ENCODE peak calls at places on chromosomes 13 and 19, in five cellular contexts. One of them, this sample, is unnamed.

GRCh38 chr13:39876258-39876657 is 220.8 kb downstream of the COG6 start:
- DNase-seq in KBM-7: no peak
- DNase-seq in right lobe of liver: no peak
- DNase-seq in GM20000: no peak
- DNase-seq in substantia nigra: no peak
- DNase-seq in this sample: no peak

GRCh38 chr19:892243-892996 is 567 bp downstream of the MED16 start:
- DNase-seq in right lobe of liver: no peak
- DNase-seq in substantia nigra: no peak
- DNase-seq in GM20000: peak
- DNase-seq in KBM-7: no peak
- DNase-seq in this sample: no peak

GRCh38 chr19:17915940-17916593 is 16.7 kb upstream of the CCDC124 start:
- DNase-seq in KBM-7: no peak
- DNase-seq in right lobe of liver: no peak
- DNase-seq in GM20000: no peak
- DNase-seq in substantia nigra: no peak
- DNase-seq in this sample: no peak

GRCh38 chr19:30131722-30132291 is 189.8 kb downstream of the URI1 start:
- DNase-seq in substantia nigra: no peak
- DNase-seq in right lobe of liver: no peak
- DNase-seq in KBM-7: no peak
- DNase-seq in GM20000: no peak
- DNase-seq in this sample: no peak

GRCh38 chr19:16470911-16471811 is 609 bp downstream of the EPS15L1 start:
- DNase-seq in substantia nigra: peak
- DNase-seq in right lobe of liver: peak
- DNase-seq in KBM-7: no peak
- DNase-seq in GM20000: peak
- DNase-seq in this sample: peak

GRCh38 chr13:57739089-57739488 is 107.5 kb downstream of the PCDH17 start:
- DNase-seq in GM20000: no peak
- DNase-seq in right lobe of liver: no peak
- DNase-seq in KBM-7: no peak
- DNase-seq in substantia nigra: no peak
- DNase-seq in this sample: no peak

GRCh38 chr19:8311461-8312260 is 3.5 kb upstream of the CD320 start:
- DNase-seq in KBM-7: no peak
- DNase-seq in GM20000: no peak
- DNase-seq in right lobe of liver: peak
- DNase-seq in substantia nigra: no peak
- DNase-seq in this sample: no peak

GRCh38 chr13:93775027-93775426 is 548.4 kb downstream of the GPC6 start:
- DNase-seq in substantia nigra: no peak
- DNase-seq in right lobe of liver: no peak
- DNase-seq in GM20000: no peak
- DNase-seq in KBM-7: no peak
- DNase-seq in this sample: no peak

GRCh38 chr19:13984186-13984585 is 21.9 kb downstream of the RFX1 start:
- DNase-seq in right lobe of liver: no peak
- DNase-seq in GM20000: no peak
- DNase-seq in KBM-7: no peak
- DNase-seq in substantia nigra: no peak
- DNase-seq in this sample: no peak

GRCh38 chr19:40139533-40140287 is 49.0 kb upstream of the ZNF780A start:
- DNase-seq in KBM-7: peak
- DNase-seq in GM20000: peak
- DNase-seq in substantia nigra: no peak
- DNase-seq in right lobe of liver: no peak
- DNase-seq in this sample: no peak

GRCh38 chr13:105446197-105446596 is 1089.3 kb downstream of the EFNB2 start:
- DNase-seq in right lobe of liver: no peak
- DNase-seq in GM20000: no peak
- DNase-seq in KBM-7: no peak
- DNase-seq in substantia nigra: no peak
- DNase-seq in this sample: no peak

GRCh38 chr13:30111810-30112209 is 195.5 kb downstream of the KATNAL1 start:
- DNase-seq in right lobe of liver: no peak
- DNase-seq in KBM-7: peak
- DNase-seq in GM20000: peak
- DNase-seq in substantia nigra: no peak
- DNase-seq in this sample: no peak

GRCh38 chr19:48925240-48925843 is 8.2 kb upstream of the DHDH start:
- DNase-seq in KBM-7: no peak
- DNase-seq in GM20000: no peak
- DNase-seq in right lobe of liver: no peak
- DNase-seq in substantia nigra: no peak
- DNase-seq in this sample: no peak

GRCh38 chr13:64164435-64164834 is 2748.8 kb upstream of the PCDH20 start:
- DNase-seq in GM20000: no peak
- DNase-seq in KBM-7: no peak
- DNase-seq in right lobe of liver: peak
- DNase-seq in substantia nigra: no peak
- DNase-seq in this sample: no peak

GRCh38 chr19:46461537-46461936 is 9.8 kb downstream of the PNMA8A start:
- DNase-seq in KBM-7: no peak
- DNase-seq in substantia nigra: no peak
- DNase-seq in right lobe of liver: no peak
- DNase-seq in GM20000: no peak
- DNase-seq in this sample: no peak

GRCh38 chr13:113596321-113597200 is 12.0 kb downstream of the TFDP1 start:
- DNase-seq in GM20000: no peak
- DNase-seq in KBM-7: no peak
- DNase-seq in right lobe of liver: no peak
- DNase-seq in substantia nigra: no peak
- DNase-seq in this sample: no peak

GRCh38 chr19:19406878-19407639 is 1.6 kb downstream of the GATAD2A start:
- DNase-seq in right lobe of liver: no peak
- DNase-seq in KBM-7: peak
- DNase-seq in substantia nigra: peak
- DNase-seq in GM20000: no peak
- DNase-seq in this sample: peak

GRCh38 chr13:62837895-62838294 is 1422.2 kb upstream of the PCDH20 start:
- DNase-seq in right lobe of liver: no peak
- DNase-seq in substantia nigra: no peak
- DNase-seq in GM20000: no peak
- DNase-seq in KBM-7: no peak
- DNase-seq in this sample: no peak

GRCh38 chr13:91017669-91018053 is 329.8 kb upstream of the MIR17HG start:
- DNase-seq in KBM-7: no peak
- DNase-seq in right lobe of liver: peak
- DNase-seq in GM20000: no peak
- DNase-seq in substantia nigra: no peak
- DNase-seq in this sample: no peak

GRCh38 chr13:74444161-74444571 is 310.0 kb upstream of the KLF12 start:
- DNase-seq in GM20000: no peak
- DNase-seq in right lobe of liver: no peak
- DNase-seq in substantia nigra: no peak
- DNase-seq in KBM-7: no peak
- DNase-seq in this sample: no peak

GRCh38 chr13:49238621-49239020 is 9.1 kb upstream of the CDADC1 start:
- DNase-seq in KBM-7: no peak
- DNase-seq in right lobe of liver: no peak
- DNase-seq in substantia nigra: no peak
- DNase-seq in GM20000: no peak
- DNase-seq in this sample: no peak

GRCh38 chr13:102771298-102772041 is 2.1 kb downstream of the TEX30 start:
- DNase-seq in substantia nigra: no peak
- DNase-seq in KBM-7: peak
- DNase-seq in GM20000: no peak
- DNase-seq in right lobe of liver: no peak
- DNase-seq in this sample: no peak

GRCh38 chr19:40059624-40060023 is 3.6 kb upstream of the ZNF780B start:
- DNase-seq in substantia nigra: no peak
- DNase-seq in KBM-7: no peak
- DNase-seq in right lobe of liver: no peak
- DNase-seq in GM20000: no peak
- DNase-seq in this sample: no peak

GRCh38 chr19:31274964-31275319 is 74.3 kb downstream of the TSHZ3 start:
- DNase-seq in right lobe of liver: no peak
- DNase-seq in GM20000: no peak
- DNase-seq in substantia nigra: no peak
- DNase-seq in KBM-7: peak
- DNase-seq in this sample: no peak

GRCh38 chr13:109971006-109971744 is 184.8 kb upstream of the IRS2 start:
- DNase-seq in KBM-7: no peak
- DNase-seq in GM20000: no peak
- DNase-seq in right lobe of liver: no peak
- DNase-seq in substantia nigra: no peak
- DNase-seq in this sample: no peak

This sample was measured in stimulated activated CD4-positive, alpha-beta T cell treated with anti-CD3 and anti-CD28 coated beads, Interleukin-4, amount 100 ng/mL, for 4 hours.